ENCODE peak calls at places on chromosome 21, in six cellular contexts. One of them, this sample, is unnamed.

GRCh38 chr21:25191141-25191540 is 416.1 kb downstream of the MRPL39 start:
- DNase-seq in heart right ventricle: no peak
- DNase-seq in lung: no peak
- DNase-seq in heart left ventricle: no peak
- DNase-seq in mesenchymal stem cell: no peak
- DNase-seq in BE2C: no peak
- DNase-seq in this sample: no peak

GRCh38 chr21:34278451-34278850 is 85.4 kb upstream of the KCNE2 start:
- DNase-seq in lung: no peak
- DNase-seq in BE2C: no peak
- DNase-seq in heart left ventricle: no peak
- DNase-seq in heart right ventricle: no peak
- DNase-seq in mesenchymal stem cell: no peak
- DNase-seq in this sample: no peak

GRCh38 chr21:18608226-18608625 is 204.6 kb upstream of the TMPRSS15 start:
- DNase-seq in BE2C: no peak
- DNase-seq in lung: no peak
- DNase-seq in heart right ventricle: no peak
- DNase-seq in mesenchymal stem cell: no peak
- DNase-seq in heart left ventricle: no peak
- DNase-seq in this sample: no peak

GRCh38 chr21:37060296-37060695 is 12.6 kb downstream of the PIGP start:
- DNase-seq in lung: peak; percentile 53
- DNase-seq in BE2C: peak; percentile 45
- DNase-seq in heart right ventricle: no peak
- DNase-seq in mesenchymal stem cell: peak; percentile 99
- DNase-seq in heart left ventricle: peak; percentile 47
- DNase-seq in this sample: no peak

GRCh38 chr21:36321325-36322082 is 1.5 kb downstream of the MORC3 start:
- DNase-seq in lung: no peak
- DNase-seq in heart left ventricle: no peak
- DNase-seq in heart right ventricle: no peak
- DNase-seq in BE2C: peak; percentile 9
- DNase-seq in mesenchymal stem cell: peak; percentile 45
- DNase-seq in this sample: no peak

GRCh38 chr21:38140192-38140905 is 116.4 kb upstream of the KCNJ15 start:
- DNase-seq in lung: peak; percentile 61
- DNase-seq in heart left ventricle: peak; percentile 49
- DNase-seq in BE2C: peak; percentile 9
- DNase-seq in mesenchymal stem cell: peak; percentile 71
- DNase-seq in heart right ventricle: peak; percentile 42
- DNase-seq in this sample: no peak

GRCh38 chr21:19340954-19341353 is 937.4 kb upstream of the TMPRSS15 start:
- DNase-seq in lung: no peak
- DNase-seq in mesenchymal stem cell: no peak
- DNase-seq in heart right ventricle: no peak
- DNase-seq in heart left ventricle: no peak
- DNase-seq in BE2C: no peak
- DNase-seq in this sample: no peak

GRCh38 chr21:31656199-31657095 is 3.0 kb upstream of the SOD1 start:
- DNase-seq in heart right ventricle: no peak
- DNase-seq in BE2C: no peak
- DNase-seq in heart left ventricle: no peak
- DNase-seq in mesenchymal stem cell: no peak
- DNase-seq in lung: no peak
- DNase-seq in this sample: no peak

GRCh38 chr21:31732891-31733520 is 1.1 kb upstream of the SCAF4 start:
- DNase-seq in mesenchymal stem cell: no peak
- DNase-seq in lung: no peak
- DNase-seq in heart left ventricle: no peak
- DNase-seq in heart right ventricle: no peak
- DNase-seq in BE2C: peak; percentile 44
- DNase-seq in this sample: no peak

GRCh38 chr21:17388226-17388625 is 124.6 kb upstream of the CXADR start:
- DNase-seq in lung: no peak
- DNase-seq in heart right ventricle: no peak
- DNase-seq in heart left ventricle: no peak
- DNase-seq in BE2C: no peak
- DNase-seq in mesenchymal stem cell: no peak
- DNase-seq in this sample: no peak

GRCh38 chr21:35438643-35439404 is 389.7 kb upstream of the RUNX1 start:
- DNase-seq in mesenchymal stem cell: no peak
- DNase-seq in heart left ventricle: no peak
- DNase-seq in heart right ventricle: no peak
- DNase-seq in lung: no peak
- DNase-seq in BE2C: no peak
- DNase-seq in this sample: no peak

GRCh38 chr21:21137986-21138385 is 139.8 kb downstream of the NCAM2 start:
- DNase-seq in heart left ventricle: no peak
- DNase-seq in lung: no peak
- DNase-seq in BE2C: no peak
- DNase-seq in heart right ventricle: no peak
- DNase-seq in mesenchymal stem cell: peak; percentile 14
- DNase-seq in this sample: no peak
- H3K9me3 ChIP-seq in heart left ventricle: no peaks in the 10 kb centered on the region
- H3K9me3 ChIP-seq in lung: no peaks in the 10 kb centered on the region
- H3K9me3 ChIP-seq in BE2C: no peaks in the 10 kb centered on the region
- H3K9me3 ChIP-seq in heart right ventricle: no peaks in the 10 kb centered on the region
- H3K9me3 ChIP-seq in mesenchymal stem cell: no peaks in the 10 kb centered on the region
- H3K9me3 ChIP-seq in this sample: no peaks in the 10 kb centered on the region

GRCh38 chr21:8997011-8997440 is 1524.4 kb upstream of the TPTE start:
- DNase-seq in heart left ventricle: no peak
- DNase-seq in BE2C: no peak
- DNase-seq in mesenchymal stem cell: no peak
- DNase-seq in lung: no peak
- DNase-seq in heart right ventricle: no peak
- DNase-seq in this sample: no peak
- H3K9me3 ChIP-seq in heart left ventricle: no peaks in the 10 kb centered on the region
- H3K9me3 ChIP-seq in BE2C: no peaks in the 10 kb centered on the region
- H3K9me3 ChIP-seq in mesenchymal stem cell: peaks cover 15% of the 10 kb centered on the region
- H3K9me3 ChIP-seq in lung: peaks cover 5% of the 10 kb centered on the region
- H3K9me3 ChIP-seq in heart right ventricle: peaks cover 16% of the 10 kb centered on the region
- H3K9me3 ChIP-seq in this sample: peaks cover 4% of the 10 kb centered on the region

GRCh38 chr21:29405503-29406122 is 106.9 kb downstream of the BACH1 start:
- DNase-seq in heart left ventricle: no peak
- DNase-seq in lung: no peak
- DNase-seq in heart right ventricle: no peak
- DNase-seq in BE2C: no peak
- DNase-seq in mesenchymal stem cell: no peak
- DNase-seq in this sample: no peak

GRCh38 chr21:29407571-29407970 is 108.8 kb downstream of the BACH1 start:
- DNase-seq in lung: no peak
- DNase-seq in heart left ventricle: no peak
- DNase-seq in BE2C: no peak
- DNase-seq in heart right ventricle: no peak
- DNase-seq in mesenchymal stem cell: no peak
- DNase-seq in this sample: no peak

GRCh38 chr21:29403291-29403690 is 104.6 kb downstream of the BACH1 start:
- DNase-seq in mesenchymal stem cell: no peak
- DNase-seq in BE2C: no peak
- DNase-seq in heart right ventricle: no peak
- DNase-seq in lung: no peak
- DNase-seq in heart left ventricle: no peak
- DNase-seq in this sample: no peak

GRCh38 chr21:29403922-29404538 is 105.3 kb downstream of the BACH1 start:
- DNase-seq in heart left ventricle: peak; percentile 22
- DNase-seq in BE2C: no peak
- DNase-seq in mesenchymal stem cell: no peak
- DNase-seq in lung: peak; percentile 29
- DNase-seq in heart right ventricle: no peak
- DNase-seq in this sample: no peak

DNA sequence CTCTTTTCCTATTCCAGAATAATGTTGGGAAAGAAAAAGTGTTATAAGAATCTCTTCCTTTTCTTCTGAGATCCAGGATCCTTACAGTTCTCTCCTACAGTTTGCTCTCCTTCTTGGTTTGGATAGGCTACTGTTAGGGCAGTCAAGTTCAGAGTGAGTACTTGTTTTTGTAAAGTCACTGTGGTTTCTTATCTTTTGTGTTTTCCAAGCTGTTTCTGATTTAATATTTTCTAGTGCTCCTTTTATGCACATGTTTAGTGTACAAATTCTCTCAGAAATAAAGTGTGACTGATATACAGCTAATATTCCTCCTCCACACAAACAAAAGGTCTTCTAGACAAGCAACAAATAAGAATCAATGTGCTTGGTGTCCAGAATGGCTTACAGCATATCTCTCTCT is 107.7 kb downstream of the BACH1 start:
- DNase-seq in heart right ventricle: no peak
- DNase-seq in BE2C: no peak
- DNase-seq in mesenchymal stem cell: no peak
- DNase-seq in lung: no peak
- DNase-seq in heart left ventricle: no peak
- DNase-seq in this sample: no peak
- H3K9me3 ChIP-seq in heart right ventricle: no peaks in the 10 kb centered on the region
- H3K9me3 ChIP-seq in BE2C: no peaks in the 10 kb centered on the region
- H3K9me3 ChIP-seq in mesenchymal stem cell: no peaks in the 10 kb centered on the region
- H3K9me3 ChIP-seq in lung: no peaks in the 10 kb centered on the region
- H3K9me3 ChIP-seq in heart left ventricle: no peaks in the 10 kb centered on the region
- H3K9me3 ChIP-seq in this sample: no peaks in the 10 kb centered on the region

DNA sequence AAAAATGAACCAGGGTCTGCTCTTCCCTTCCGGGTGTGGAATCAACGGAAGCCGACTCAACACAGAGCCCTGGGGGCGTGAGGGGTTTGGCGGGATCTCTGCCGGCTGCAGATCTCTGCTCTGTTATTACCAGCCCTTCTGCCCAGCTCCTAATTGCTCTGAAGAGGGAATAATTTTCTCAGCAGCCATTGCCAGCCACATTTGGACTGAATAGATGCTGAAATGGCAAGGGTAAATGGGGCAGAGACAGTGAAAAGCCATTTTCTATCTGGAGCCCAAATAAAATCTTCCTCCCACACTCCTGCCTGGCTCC is 24.7 kb downstream of the PDE9A start:
- DNase-seq in heart left ventricle: no peak
- DNase-seq in lung: no peak
- DNase-seq in heart right ventricle: no peak
- DNase-seq in mesenchymal stem cell: no peak
- DNase-seq in BE2C: peak; percentile 76
- DNase-seq in this sample: no peak
- H3K9me3 ChIP-seq in heart left ventricle: no peaks in the 10 kb centered on the region
- H3K9me3 ChIP-seq in lung: peaks cover 3% of the 10 kb centered on the region
- H3K9me3 ChIP-seq in heart right ventricle: no peaks in the 10 kb centered on the region
- H3K9me3 ChIP-seq in mesenchymal stem cell: no peaks in the 10 kb centered on the region
- H3K9me3 ChIP-seq in BE2C: no peaks in the 10 kb centered on the region
- H3K9me3 ChIP-seq in this sample: no peaks in the 10 kb centered on the region

DNA sequence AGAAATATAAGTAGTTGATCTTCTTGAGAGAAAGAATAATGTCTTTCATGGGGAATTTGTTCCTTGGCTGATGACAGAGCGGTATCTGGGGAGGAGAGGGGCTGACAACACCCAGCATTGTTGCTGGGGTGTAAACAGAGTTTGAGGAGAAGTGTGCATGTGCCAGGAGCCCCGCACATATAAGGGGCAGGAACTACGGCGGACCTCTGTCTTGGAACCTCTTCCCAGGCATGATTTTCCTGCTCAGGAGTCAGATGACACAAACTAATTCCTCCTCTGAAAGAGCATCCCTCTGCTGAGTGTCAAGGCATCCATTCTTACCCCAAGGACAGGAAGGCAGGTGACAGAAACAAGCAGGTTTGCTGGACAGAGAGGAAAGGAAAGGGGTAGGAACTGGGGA is 119.1 kb downstream of the TPTE start:
- DNase-seq in heart right ventricle: no peak
- DNase-seq in BE2C: no peak
- DNase-seq in lung: no peak
- DNase-seq in mesenchymal stem cell: no peak
- DNase-seq in heart left ventricle: no peak
- DNase-seq in this sample: no peak
- H3K9me3 ChIP-seq in heart right ventricle: peaks cover 75% of the 10 kb centered on the region
- H3K9me3 ChIP-seq in BE2C: peaks cover 6% of the 10 kb centered on the region
- H3K9me3 ChIP-seq in lung: peaks cover 15% of the 10 kb centered on the region
- H3K9me3 ChIP-seq in mesenchymal stem cell: peaks cover 21% of the 10 kb centered on the region
- H3K9me3 ChIP-seq in heart left ventricle: peaks cover 12% of the 10 kb centered on the region
- H3K9me3 ChIP-seq in this sample: peaks cover 6% of the 10 kb centered on the region

GRCh38 chr21:44494956-44495355 is 39.6 kb downstream of the LRRC3 start:
- DNase-seq in mesenchymal stem cell: no peak
- DNase-seq in heart right ventricle: no peak
- DNase-seq in heart left ventricle: no peak
- DNase-seq in BE2C: no peak
- DNase-seq in lung: no peak
- DNase-seq in this sample: no peak
- H3K9me3 ChIP-seq in mesenchymal stem cell: peaks cover 23% of the 10 kb centered on the region
- H3K9me3 ChIP-seq in heart right ventricle: peaks cover 22% of the 10 kb centered on the region
- H3K9me3 ChIP-seq in heart left ventricle: peaks cover 6% of the 10 kb centered on the region
- H3K9me3 ChIP-seq in BE2C: no peaks in the 10 kb centered on the region
- H3K9me3 ChIP-seq in lung: peaks cover 14% of the 10 kb centered on the region
- H3K9me3 ChIP-seq in this sample: no peaks in the 10 kb centered on the region

GRCh38 chr21:46208761-46209721 is 19.5 kb downstream of the LSS start:
- DNase-seq in heart left ventricle: no peak
- DNase-seq in lung: no peak
- DNase-seq in BE2C: peak; percentile 8
- DNase-seq in mesenchymal stem cell: no peak
- DNase-seq in heart right ventricle: no peak
- DNase-seq in this sample: no peak

GRCh38 chr21:46205766-46206162 is 21.5 kb upstream of the SPATC1L start:
- DNase-seq in heart right ventricle: no peak
- DNase-seq in lung: no peak
- DNase-seq in heart left ventricle: no peak
- DNase-seq in mesenchymal stem cell: no peak
- DNase-seq in BE2C: peak; percentile 3
- DNase-seq in this sample: no peak

GRCh38 chr21:46206163-46207005 is 22.1 kb upstream of the SPATC1L start:
- DNase-seq in BE2C: peak; percentile 3
- DNase-seq in heart left ventricle: no peak
- DNase-seq in lung: no peak
- DNase-seq in mesenchymal stem cell: no peak
- DNase-seq in heart right ventricle: no peak
- DNase-seq in this sample: no peak

GRCh38 chr21:46207006-46207919 is 21.3 kb downstream of the LSS start:
- DNase-seq in BE2C: peak; percentile 6
- DNase-seq in heart right ventricle: no peak
- DNase-seq in lung: no peak
- DNase-seq in mesenchymal stem cell: no peak
- DNase-seq in heart left ventricle: no peak
- DNase-seq in this sample: no peak

GRCh38 chr21:46207920-46208571 is 20.5 kb downstream of the LSS start:
- DNase-seq in lung: no peak
- DNase-seq in heart right ventricle: no peak
- DNase-seq in mesenchymal stem cell: no peak
- DNase-seq in heart left ventricle: no peak
- DNase-seq in BE2C: peak; percentile 8
- DNase-seq in this sample: no peak
- H3K9me3 ChIP-seq in lung: peaks cover 1% of the 10 kb centered on the region
- H3K9me3 ChIP-seq in heart right ventricle: no peaks in the 10 kb centered on the region
- H3K9me3 ChIP-seq in mesenchymal stem cell: no peaks in the 10 kb centered on the region
- H3K9me3 ChIP-seq in heart left ventricle: no peaks in the 10 kb centered on the region
- H3K9me3 ChIP-seq in BE2C: no peaks in the 10 kb centered on the region
- H3K9me3 ChIP-seq in this sample: no peaks in the 10 kb centered on the region